ENCODE peak calls at places on chromosomes 11 and 22, in seven cellular contexts. One of them, this sample, is unnamed.
A peak's percentile ranks its signal among the peaks of the same experiment; 100 is the strongest.

GRCh38 chr11:102479733-102480132 is 27.2 kb upstream of the TMEM123 start:
- DNase-seq in SK-N-SH: no peak
- DNase-seq in HepG2: no peak
- DNase-seq in H1: no peak
- DNase-seq in GM12878: no peak
- DNase-seq in GM12892: no peak
- DNase-seq in K562: no peak
- DNase-seq in this sample: no peak

GRCh38 chr11:107591098-107591445 is at the start of gene ELMOD1:
- DNase-seq in SK-N-SH: peak; percentile 90
- DNase-seq in HepG2: peak; percentile 7
- DNase-seq in H1: peak; percentile 76
- DNase-seq in GM12878: no peak
- DNase-seq in GM12892: peak; percentile 48
- DNase-seq in K562: peak; percentile 65
- DNase-seq in this sample: peak; percentile 42

GRCh38 chr11:71977743-71978418 is 20.8 kb upstream of the IL18BP start:
- DNase-seq in SK-N-SH: peak; percentile 49
- DNase-seq in HepG2: peak; percentile 36
- DNase-seq in H1: peak; percentile 52
- DNase-seq in GM12878: peak; percentile 30
- DNase-seq in GM12892: no peak
- DNase-seq in K562: peak; percentile 37
- DNase-seq in this sample: no peak

GRCh38 chr22:45227645-45228400 is 12.9 kb downstream of the KIAA0930 start:
- DNase-seq in SK-N-SH: no peak
- DNase-seq in HepG2: no peak
- DNase-seq in H1: no peak
- DNase-seq in GM12878: no peak
- DNase-seq in GM12892: no peak
- DNase-seq in K562: no peak
- DNase-seq in this sample: no peak

GRCh38 chr11:113137735-113138529 is 176.5 kb upstream of the TTC12 start:
- DNase-seq in SK-N-SH: peak; percentile 56
- DNase-seq in HepG2: no peak
- DNase-seq in H1: no peak
- DNase-seq in GM12878: no peak
- DNase-seq in GM12892: no peak
- DNase-seq in K562: no peak
- DNase-seq in this sample: no peak

GRCh38 chr11:102573851-102574250 is 43.3 kb upstream of the MMP7 start:
- DNase-seq in SK-N-SH: no peak
- DNase-seq in HepG2: no peak
- DNase-seq in H1: no peak
- DNase-seq in GM12878: no peak
- DNase-seq in GM12892: no peak
- DNase-seq in K562: no peak
- DNase-seq in this sample: no peak

GRCh38 chr11:405323-405975 is 9.3 kb downstream of the SIGIRR start:
- DNase-seq in SK-N-SH: no peak
- DNase-seq in HepG2: no peak
- DNase-seq in H1: peak; percentile 54
- DNase-seq in GM12878: no peak
- DNase-seq in GM12892: no peak
- DNase-seq in K562: no peak
- DNase-seq in this sample: no peak

GRCh38 chr11:57885298-57886035 is 123.9 kb downstream of the CTNND1 start:
- DNase-seq in SK-N-SH: no peak
- DNase-seq in HepG2: peak; percentile 20
- DNase-seq in H1: peak; percentile 46
- DNase-seq in GM12878: no peak
- DNase-seq in GM12892: no peak
- DNase-seq in K562: no peak
- DNase-seq in this sample: no peak

GRCh38 chr11:109547356-109548027 is 125.5 kb downstream of the C11orf87 start:
- DNase-seq in SK-N-SH: no peak
- DNase-seq in HepG2: no peak
- DNase-seq in H1: no peak
- DNase-seq in GM12878: no peak
- DNase-seq in GM12892: no peak
- DNase-seq in K562: no peak
- DNase-seq in this sample: no peak

GRCh38 chr11:17579451-17579850 is 32.4 kb downstream of the OTOG start:
- DNase-seq in SK-N-SH: no peak
- DNase-seq in HepG2: no peak
- DNase-seq in H1: no peak
- DNase-seq in GM12878: no peak
- DNase-seq in GM12892: no peak
- DNase-seq in K562: no peak
- DNase-seq in this sample: no peak

GRCh38 chr22:49963647-49964026 is 3.1 kb downstream of the PIM3 start:
- DNase-seq in SK-N-SH: peak; percentile 10
- DNase-seq in HepG2: no peak
- DNase-seq in H1: no peak
- DNase-seq in GM12878: no peak
- DNase-seq in GM12892: no peak
- DNase-seq in K562: no peak
- DNase-seq in this sample: no peak

GRCh38 chr11:60914620-60915249 is 777 bp downstream of the TMEM109 start:
- DNase-seq in SK-N-SH: peak; percentile 77
- DNase-seq in HepG2: no peak
- DNase-seq in H1: peak; percentile 65
- DNase-seq in GM12878: no peak
- DNase-seq in GM12892: no peak
- DNase-seq in K562: peak; percentile 54
- DNase-seq in this sample: no peak

GRCh38 chr22:29904020-29904419 is 21.0 kb downstream of the MTMR3 start:
- DNase-seq in SK-N-SH: no peak
- DNase-seq in HepG2: no peak
- DNase-seq in H1: no peak
- DNase-seq in GM12878: no peak
- DNase-seq in GM12892: no peak
- DNase-seq in K562: no peak
- DNase-seq in this sample: no peak

GRCh38 chr11:31874631-31875191 is 63.6 kb upstream of the PAX6 start:
- DNase-seq in SK-N-SH: no peak
- DNase-seq in HepG2: no peak
- DNase-seq in H1: no peak
- DNase-seq in GM12878: no peak
- DNase-seq in GM12892: no peak
- DNase-seq in K562: no peak
- DNase-seq in this sample: no peak

GRCh38 chr22:43109921-43110443 is 568 bp upstream of the BIK start:
- DNase-seq in SK-N-SH: no peak
- DNase-seq in HepG2: no peak
- DNase-seq in H1: peak; percentile 70
- DNase-seq in GM12878: no peak
- DNase-seq in GM12892: no peak
- DNase-seq in K562: no peak
- DNase-seq in this sample: no peak

GRCh38 chr11:34549271-34549670 is 35.7 kb upstream of the ELF5 start:
- DNase-seq in SK-N-SH: no peak
- DNase-seq in HepG2: no peak
- DNase-seq in H1: no peak
- DNase-seq in GM12878: no peak
- DNase-seq in GM12892: no peak
- DNase-seq in K562: no peak
- DNase-seq in this sample: no peak

GRCh38 chr11:79227732-79228416 is 213.0 kb downstream of the TENM4 start:
- DNase-seq in SK-N-SH: no peak
- DNase-seq in HepG2: no peak
- DNase-seq in H1: no peak
- DNase-seq in GM12878: no peak
- DNase-seq in GM12892: no peak
- DNase-seq in K562: no peak
- DNase-seq in this sample: no peak

GRCh38 chr11:110776091-110776490 is 63.9 kb upstream of the ARHGAP20 start:
- DNase-seq in SK-N-SH: no peak
- DNase-seq in HepG2: no peak
- DNase-seq in H1: no peak
- DNase-seq in GM12878: no peak
- DNase-seq in GM12892: no peak
- DNase-seq in K562: no peak
- DNase-seq in this sample: no peak

GRCh38 chr11:78694152-78694551 is 119.5 kb upstream of the NARS2 start:
- DNase-seq in SK-N-SH: no peak
- DNase-seq in HepG2: no peak
- DNase-seq in H1: no peak
- DNase-seq in GM12878: no peak
- DNase-seq in GM12892: no peak
- DNase-seq in K562: no peak
- DNase-seq in this sample: no peak

GRCh38 chr22:28799125-28799833 is 1.1 kb downstream of the XBP1 start:
- DNase-seq in SK-N-SH: peak; percentile 57
- DNase-seq in HepG2: peak; percentile 70
- DNase-seq in H1: no peak
- DNase-seq in GM12878: no peak
- DNase-seq in GM12892: no peak
- DNase-seq in K562: peak; percentile 26
- DNase-seq in this sample: no peak

GRCh38 chr11:34632105-34632780 is 11.3 kb downstream of the EHF start:
- DNase-seq in SK-N-SH: no peak
- DNase-seq in HepG2: no peak
- DNase-seq in H1: no peak
- DNase-seq in GM12878: no peak
- DNase-seq in GM12892: no peak
- DNase-seq in K562: no peak
- DNase-seq in this sample: no peak

DNA sequence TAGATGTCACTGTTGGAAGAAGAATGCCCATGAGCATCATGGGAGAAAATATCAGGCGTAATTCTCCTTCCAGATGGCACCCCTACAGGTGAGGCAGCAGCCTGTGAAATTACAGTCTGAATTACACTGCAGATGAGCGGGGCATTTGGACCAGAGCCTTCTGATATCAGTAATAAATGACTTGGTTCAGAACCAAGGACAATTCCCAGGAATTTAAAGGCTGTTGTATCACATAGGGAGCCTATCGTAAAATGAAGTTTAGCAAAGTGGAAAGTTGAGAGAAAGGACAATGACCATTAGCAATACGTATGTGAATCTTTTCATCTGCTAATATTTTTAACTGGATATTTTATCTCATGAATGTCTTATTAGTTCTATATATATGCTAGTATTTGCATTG is 61.3 kb downstream of the PRMT3 start:
- DNase-seq in SK-N-SH: no peak
- DNase-seq in HepG2: no peak
- DNase-seq in H1: no peak
- DNase-seq in GM12878: no peak
- DNase-seq in GM12892: no peak
- DNase-seq in K562: no peak
- DNase-seq in this sample: no peak
- TF ChIP-seq TAF1 in SK-N-SH: no peak
- TF ChIP-seq TAF1 in HepG2: no peak
- TF ChIP-seq TAF1 in H1: no peak
- TF ChIP-seq TAF1 in GM12878: no peak
- TF ChIP-seq TAF1 in GM12892: no peak
- TF ChIP-seq TAF1 in K562: no peak
- TF ChIP-seq TAF1 in this sample: no peak

DNA sequence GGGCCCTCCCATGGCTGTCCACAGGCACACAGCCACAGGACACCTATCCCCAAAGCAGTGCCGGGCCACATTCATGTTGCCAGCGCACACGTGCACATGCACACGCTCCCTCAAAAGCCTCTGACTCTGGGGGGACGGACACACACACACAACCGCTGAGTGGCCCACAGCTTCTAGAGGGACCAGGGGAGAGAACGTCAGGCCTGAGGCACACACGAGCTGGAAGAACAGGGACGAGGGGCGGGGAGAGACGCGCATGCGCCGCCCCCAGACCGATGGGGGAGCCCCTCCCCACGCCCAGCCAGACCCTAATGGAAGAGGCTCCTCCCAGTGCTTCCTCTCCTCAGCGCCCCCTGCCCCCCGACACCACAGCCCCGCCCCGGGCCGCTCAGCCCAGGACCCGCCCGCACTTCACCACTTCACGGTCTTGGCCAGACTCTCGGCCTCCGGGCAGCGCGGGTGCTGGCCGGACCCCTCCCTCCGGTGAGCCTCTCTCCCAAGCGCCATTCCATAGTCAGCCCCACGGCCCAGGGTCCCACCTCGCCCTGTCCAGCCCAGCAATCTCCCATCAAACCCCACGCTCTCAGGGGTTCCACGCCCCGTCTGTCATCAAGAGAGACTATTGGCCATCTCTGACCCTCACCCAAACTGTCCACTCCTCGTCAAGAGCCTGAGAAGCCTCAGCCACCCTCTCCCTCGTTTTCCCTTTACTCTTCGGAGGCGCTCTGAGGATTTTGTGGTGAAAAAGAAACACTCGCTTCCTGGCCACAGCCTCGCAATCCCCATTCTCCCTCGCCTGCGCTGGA is 11.7 kb downstream of the NRXN2 start:
- DNase-seq in SK-N-SH: peak; percentile 70
- DNase-seq in HepG2: no peak
- DNase-seq in H1: peak; percentile 90
- DNase-seq in GM12878: no peak
- DNase-seq in GM12892: no peak
- DNase-seq in K562: no peak
- DNase-seq in this sample: no peak
- TF ChIP-seq TAF1 in SK-N-SH: no peak
- TF ChIP-seq TAF1 in HepG2: no peak
- TF ChIP-seq TAF1 in H1: no peak
- TF ChIP-seq TAF1 in GM12878: no peak
- TF ChIP-seq TAF1 in GM12892: no peak
- TF ChIP-seq TAF1 in K562: no peak
- TF ChIP-seq TAF1 in this sample: no peak

GRCh38 chr22:17816649-17817048 is 42.4 kb upstream of the BID start:
- DNase-seq in SK-N-SH: no peak
- DNase-seq in HepG2: no peak
- DNase-seq in H1: no peak
- DNase-seq in GM12878: no peak
- DNase-seq in GM12892: no peak
- DNase-seq in K562: no peak
- DNase-seq in this sample: no peak
- TF ChIP-seq TAF1 in SK-N-SH: no peak
- TF ChIP-seq TAF1 in HepG2: no peak
- TF ChIP-seq TAF1 in H1: no peak
- TF ChIP-seq TAF1 in GM12878: no peak
- TF ChIP-seq TAF1 in GM12892: no peak
- TF ChIP-seq TAF1 in K562: no peak
- TF ChIP-seq TAF1 in this sample: no peak

DNA sequence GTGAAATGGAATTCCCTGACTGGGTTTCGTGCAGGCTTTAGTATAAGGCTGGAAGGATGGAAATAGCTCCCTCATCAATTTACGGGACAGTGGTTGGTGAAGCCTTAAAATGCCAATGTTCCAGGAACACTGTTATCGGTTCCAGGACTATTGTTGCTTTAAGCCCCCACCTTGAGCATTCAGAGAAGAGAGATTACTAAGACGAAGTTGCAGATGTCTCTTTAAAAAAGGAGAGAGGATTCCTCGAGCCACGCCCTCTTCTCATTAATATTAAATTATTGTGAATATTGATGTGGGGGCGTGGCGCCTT is 194 bp upstream of the CREB3L1 start:
- DNase-seq in SK-N-SH: no peak
- DNase-seq in HepG2: no peak
- DNase-seq in H1: no peak
- DNase-seq in GM12878: no peak
- DNase-seq in GM12892: no peak
- DNase-seq in K562: no peak
- DNase-seq in this sample: no peak
- TF ChIP-seq TAF1 in SK-N-SH: no peak
- TF ChIP-seq TAF1 in HepG2: no peak
- TF ChIP-seq TAF1 in H1: no peak
- TF ChIP-seq TAF1 in GM12878: no peak
- TF ChIP-seq TAF1 in GM12892: no peak
- TF ChIP-seq TAF1 in K562: no peak
- TF ChIP-seq TAF1 in this sample: no peak

This sample was measured in GM12891.